ENCODE peak calls at places on chromosomes 7 and 10, in seven cellular contexts. M is mesendoderm, A is neuronal stem cell, P is IMR-90, V is H9, O is H1, K is mesenchymal stem cell. I is an unnamed sample.

GRCh38 chr7:105473163-105473562 is 48.9 kb downstream of the PUS7 start:
- DNase-seq in V (no peak), O (no peak), A (no peak), P (peak; percentile 91), K (peak; percentile 85), M (peak; percentile 33), I (peak; percentile 19)

GRCh38 chr10:76282122-76283030 is 851.0 kb downstream of the LRMDA start:
- DNase-seq in P (peak; percentile 69), O (no peak), M (no peak), V (no peak), A (no peak), K (peak; percentile 72), I (no peak)

GRCh38 chr10:49768329-49768728 is 6.2 kb upstream of the OGDHL start:
- DNase-seq in V (peak; percentile 48), A (no peak), K (no peak), O (no peak), M (no peak), P (no peak), I (no peak)

GRCh38 chr7:93365341-93365740 is 133.2 kb downstream of the VPS50 start:
- DNase-seq in V (no peak), M (no peak), K (no peak), A (no peak), P (no peak), O (no peak), I (no peak)

GRCh38 chr7:128003787-128004186 is 27.4 kb downstream of the LRRC4 start:
- DNase-seq in K (no peak), V (no peak), P (no peak), A (no peak), M (no peak), O (no peak), I (no peak)

GRCh38 chr10:35565602-35566061 is 39.5 kb upstream of the GJD4 start:
- DNase-seq in O (no peak), A (no peak), V (no peak), P (peak; percentile 71), K (no peak), M (no peak), I (no peak)

GRCh38 chr10:60975716-60976115 is 31.7 kb upstream of the RHOBTB1 start:
- DNase-seq in M (no peak), K (no peak), V (no peak), P (peak; percentile 65), A (no peak), O (no peak), I (no peak)

GRCh38 chr7:76011437-76011836 is 17.0 kb upstream of the TMEM120A start:
- DNase-seq in P (peak; percentile 90), V (no peak), M (no peak), O (no peak), K (peak; percentile 92), A (no peak), I (peak; percentile 45)

GRCh38 chr10:30836411-30836810 is 195.3 kb downstream of the ZNF438 start:
- DNase-seq in K (no peak), O (no peak), P (no peak), V (no peak), M (no peak), A (no peak), I (no peak)

GRCh38 chr10:96675846-96676245 is 44.5 kb downstream of the PIK3AP1 start:
- DNase-seq in K (no peak), A (no peak), V (no peak), P (no peak), O (no peak), M (no peak), I (no peak)

GRCh38 chr10:20207700-20208099 is 391.5 kb downstream of the PLXDC2 start:
- DNase-seq in V (no peak), K (no peak), P (no peak), A (no peak), O (no peak), M (no peak), I (no peak)

GRCh38 chr10:71266918-71267442 is 52.1 kb upstream of the SLC29A3 start:
- DNase-seq in K (peak; percentile 80), A (no peak), P (peak; percentile 41), O (no peak), V (no peak), M (no peak), I (no peak)

GRCh38 chr7:33841658-33842057 is 63.7 kb upstream of the BMPER start:
- DNase-seq in P (peak; percentile 25), K (peak; percentile 70), M (no peak), A (no peak), V (no peak), O (no peak), I (peak; percentile 71)

GRCh38 chr7:26308551-26308950 is 16.9 kb downstream of the SNX10 start:
- DNase-seq in O (no peak), V (no peak), M (no peak), A (no peak), K (no peak), P (no peak), I (no peak)

GRCh38 chr10:66717221-66717981 is 208.4 kb upstream of the LRRTM3 start:
- DNase-seq in P (no peak), A (no peak), M (peak; percentile 8), K (no peak), V (no peak), O (no peak), I (no peak)

GRCh38 chr10:490891-491571 is 198.4 kb downstream of the DIP2C start:
- DNase-seq in O (no peak), M (peak; percentile 35), K (peak; percentile 93), V (no peak), A (no peak), P (peak; percentile 60), I (peak; percentile 30)

GRCh38 chr10:61937631-61938284 is 36.3 kb downstream of the ARID5B start:
- DNase-seq in A (no peak), V (no peak), O (no peak), M (peak; percentile 22), P (peak; percentile 68), K (peak; percentile 80), I (peak; percentile 88)

GRCh38 chr10:85043207-85043606 is 714.8 kb downstream of the CCSER2 start:
- DNase-seq in K (no peak), A (no peak), O (no peak), M (peak; percentile 26), V (no peak), P (no peak), I (no peak)

GRCh38 chr7:28110427-28111012 is 70.1 kb downstream of the JAZF1 start:
- DNase-seq in K (no peak), M (no peak), O (no peak), P (no peak), V (no peak), A (no peak), I (no peak)

GRCh38 chr7:102426268-102427031 is 6.9 kb upstream of the ORAI2 start:
- DNase-seq in K (no peak), V (no peak), M (no peak), A (no peak), O (no peak), P (no peak), I (peak; percentile 16)

GRCh38 chr10:71342850-71343773 is 24.1 kb downstream of the SLC29A3 start:
- DNase-seq in V (no peak), M (no peak), O (no peak), P (peak; percentile 44), A (no peak), K (peak; percentile 35), I (peak; percentile 89)

GRCh38 chr7:40826419-40827216 is 691.8 kb downstream of the SUGCT start:
- DNase-seq in M (peak; percentile 65), P (peak; percentile 73), V (no peak), A (peak; percentile 42), K (peak; percentile 83), O (no peak), I (peak; percentile 98)

DNA sequence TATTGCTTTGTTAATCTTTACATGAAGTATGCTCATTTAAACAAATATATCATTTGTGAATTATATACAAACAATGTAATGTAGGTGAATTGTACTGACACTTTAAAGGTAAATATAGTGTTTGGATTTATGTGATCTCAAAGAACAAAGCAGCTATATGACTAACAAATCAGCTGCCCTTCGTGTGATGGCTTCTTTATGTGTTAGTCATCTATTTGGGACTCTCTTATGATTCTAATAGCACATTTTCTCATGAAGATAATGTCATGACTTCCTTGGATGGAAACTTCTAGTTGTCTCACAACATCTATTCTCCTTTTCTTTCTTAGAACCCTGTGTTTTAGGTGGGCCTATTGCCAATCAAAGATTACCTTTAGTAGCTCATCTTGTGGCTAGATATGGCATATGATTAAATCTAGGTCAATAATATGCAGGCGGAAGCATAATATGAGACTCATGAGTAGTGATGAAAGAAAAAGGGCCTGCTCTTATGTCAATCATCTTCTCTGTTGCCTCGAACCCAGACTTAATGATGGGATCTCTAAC is 45.0 kb downstream of the TMEM106B start:
- DNase-seq in O (no peak), A (no peak), V (no peak), K (peak; percentile 11), M (no peak), P (peak; percentile 8), I (no peak)
- H3K4ac ChIP-seq in O (no peak overlapping the region), A (no peak overlapping the region), V (no peak overlapping the region), K (no peak overlapping the region), M (no peak overlapping the region), P (no peak overlapping the region), I (no peak overlapping the region)

GRCh38 chr10:3570855-3571266 is 214.1 kb downstream of the KLF6 start:
- DNase-seq in K (no peak), M (no peak), O (no peak), A (no peak), P (no peak), V (no peak), I (no peak)

GRCh38 chr10:3568392-3568791 is 216.6 kb downstream of the KLF6 start:
- DNase-seq in A (no peak), O (no peak), K (no peak), V (no peak), P (no peak), M (no peak), I (no peak)

GRCh38 chr10:3568983-3569382 is 216.0 kb downstream of the KLF6 start:
- DNase-seq in O (no peak), V (no peak), P (no peak), M (no peak), A (no peak), K (no peak), I (no peak)

GRCh38 chr10:3571310-3571825 is 213.6 kb downstream of the KLF6 start:
- DNase-seq in O (no peak), V (no peak), P (no peak), A (no peak), M (no peak), K (no peak), I (no peak)

DNA sequence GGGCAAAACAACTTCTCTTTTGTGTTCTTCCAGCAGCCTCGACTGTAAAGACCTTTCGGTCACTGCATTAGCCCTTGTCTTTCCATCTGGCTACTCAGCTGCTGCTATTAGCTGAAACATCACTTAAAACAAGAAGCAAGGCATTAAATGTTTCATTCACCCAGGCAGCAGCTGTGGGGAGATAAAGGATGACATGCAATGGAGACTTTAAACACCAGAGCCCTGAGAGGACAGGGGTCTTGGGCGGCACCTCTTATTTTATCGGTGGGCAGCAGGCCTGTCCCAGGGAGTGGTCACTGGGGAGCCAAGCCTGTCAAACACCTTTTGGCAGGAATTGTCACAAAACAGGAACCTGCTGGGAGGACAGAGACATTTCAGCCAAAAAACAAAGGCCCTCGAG is 214.7 kb downstream of the KLF6 start:
- DNase-seq in O (no peak), M (no peak), V (no peak), P (no peak), K (no peak), A (no peak), I (no peak)
- H3K4ac ChIP-seq in O (no peak overlapping the region), M (no peak overlapping the region), V (no peak overlapping the region), P (no peak overlapping the region), K (no peak overlapping the region), A (no peak overlapping the region), I (no peak overlapping the region)

GRCh38 chr10:5614081-5614721 is 52.2 kb downstream of the ASB13 start:
- DNase-seq in M (peak; percentile 12), K (peak; percentile 28), V (no peak), O (no peak), A (no peak), P (peak; percentile 60), I (peak; percentile 58)
- H3K4ac ChIP-seq in M (no peak overlapping the region), K (no peak overlapping the region), V (no peak overlapping the region), O (no peak overlapping the region), A (no peak overlapping the region), P (peak overlapping the region; percentile 63), I (no peak overlapping the region)

GRCh38 chr10:93211989-93212388 is 138.3 kb downstream of the CYP26A1 start:
- DNase-seq in A (no peak), P (no peak), K (no peak), V (no peak), M (no peak), O (no peak), I (no peak)
- H3K4ac ChIP-seq in A (no peak overlapping the region), P (no peak overlapping the region), K (no peak overlapping the region), V (no peak overlapping the region), M (no peak overlapping the region), O (no peak overlapping the region), I (no peak overlapping the region)